ENCODE peak calls at places on chromosomes 3 and 15, in eight cellular contexts. Z is suprapubic skin, M is neural progenitor cell, P is left ventricle myocardium inferior, Y is aorta, B is right cardiac atrium, E is uterus, O is PC-3. V is an unnamed sample.

GRCh38 chr15:74201656-74202420 is 749 bp downstream of the STRA6 start:
- DNase-seq in Z (no peak), M (no peak), P (no peak), Y (no peak), B (peak; percentile 30), E (no peak), O (peak; percentile 53), V (no peak)

GRCh38 chr3:125461896-125462295 is 58.1 kb downstream of the SNX4 start:
- DNase-seq in Z (no peak), M (no peak), P (no peak), Y (no peak), B (no peak), E (no peak), O (no peak), V (no peak)

GRCh38 chr3:171791695-171792082 is 18.6 kb downstream of the PLD1 start:
- DNase-seq in Z (no peak), M (no peak), P (no peak), Y (no peak), B (peak; percentile 53), E (no peak), O (peak; percentile 75), V (peak; percentile 36)

GRCh38 chr3:160225181-160226025 is at the start of gene C3orf80:
- DNase-seq in Z (no peak), M (peak; percentile 85), P (peak; percentile 36), Y (peak; percentile 83), B (peak; percentile 86), E (peak; percentile 53), O (peak; percentile 52), V (peak; percentile 13)

GRCh38 chr3:41986566-41986965 is 24.7 kb upstream of the ULK4 start:
- DNase-seq in Z (no peak), M (no peak), P (no peak), Y (no peak), B (no peak), E (no peak), O (no peak), V (no peak)

GRCh38 chr3:176352716-176353334 is 844.5 kb downstream of the TBL1XR1 start:
- DNase-seq in Z (no peak), M (no peak), P (no peak), Y (no peak), B (no peak), E (no peak), O (no peak), V (no peak)

GRCh38 chr3:198113219-198114053 is 153.4 kb downstream of the LMLN start:
- DNase-seq in Z (no peak), M (peak; percentile 72), P (no peak), Y (peak; percentile 72), B (peak; percentile 64), E (no peak), O (no peak), V (no peak)

GRCh38 chr15:63466378-63467192 is 37.8 kb upstream of the USP3 start:
- DNase-seq in Z (no peak), M (peak; percentile 80), P (no peak), Y (no peak), B (no peak), E (no peak), O (peak; percentile 72), V (peak; percentile 72)

GRCh38 chr3:120622870-120623718 is 27.0 kb downstream of the NDUFB4 start:
- DNase-seq in Z (no peak), M (peak; percentile 52), P (no peak), Y (no peak), B (no peak), E (no peak), O (peak; percentile 98), V (peak; percentile 33)

GRCh38 chr3:175410251-175410650 is 551.1 kb downstream of the NAALADL2 start:
- DNase-seq in Z (no peak), M (no peak), P (no peak), Y (no peak), B (no peak), E (no peak), O (peak; percentile 20), V (no peak)

GRCh38 chr3:152611905-152612304 is 223.0 kb upstream of the P2RY1 start:
- DNase-seq in Z (no peak), M (no peak), P (no peak), Y (no peak), B (no peak), E (no peak), O (no peak), V (no peak)

GRCh38 chr3:31958721-31959152 is 22.3 kb downstream of the OSBPL10 start:
- DNase-seq in Z (no peak), M (no peak), P (no peak), Y (no peak), B (peak; percentile 54), E (no peak), O (peak; percentile 35), V (no peak)

GRCh38 chr3:31960793-31961431 is 20.1 kb downstream of the OSBPL10 start:
- DNase-seq in Z (no peak), M (no peak), P (no peak), Y (no peak), B (no peak), E (no peak), O (peak; percentile 84), V (no peak)

GRCh38 chr3:31966978-31967592 is 14.0 kb downstream of the OSBPL10 start:
- DNase-seq in Z (no peak), M (no peak), P (no peak), Y (no peak), B (no peak), E (no peak), O (no peak), V (no peak)

GRCh38 chr3:31959951-31960792 is 20.9 kb downstream of the OSBPL10 start:
- DNase-seq in Z (no peak), M (peak; percentile 34), P (no peak), Y (no peak), B (no peak), E (no peak), O (no peak), V (no peak)

DNA sequence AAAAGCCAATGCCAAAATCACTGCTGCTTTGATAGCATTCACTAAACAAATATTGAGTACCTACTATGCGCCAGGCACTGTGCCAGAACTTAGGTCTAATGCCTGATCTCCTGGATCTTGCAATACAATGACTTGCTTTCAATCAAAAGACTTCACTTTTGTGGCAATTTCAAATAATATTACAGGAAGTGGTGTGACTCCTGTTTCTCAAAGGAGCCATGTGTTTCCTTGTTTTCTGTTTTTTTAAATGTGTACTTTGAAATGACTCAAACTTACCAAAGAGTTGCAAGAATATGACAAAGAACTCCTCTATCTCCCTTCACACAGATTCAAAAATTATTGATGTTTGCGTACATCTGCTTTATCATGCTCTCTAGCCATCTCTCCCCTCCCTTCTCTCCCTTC is 18.3 kb downstream of the OSBPL10 start:
- DNase-seq in Z (no peak), M (no peak), P (no peak), Y (no peak), B (no peak), E (no peak), O (peak; percentile 87), V (no peak)
- H3K4me1 ChIP-seq in Z (peaks cover 34% of the 10 kb centered on the region), M (peaks cover 32% of the 10 kb centered on the region), P (peaks cover 42% of the 10 kb centered on the region), Y (peaks cover 6% of the 10 kb centered on the region), B (peaks cover 3% of the 10 kb centered on the region), E (peaks cover 6% of the 10 kb centered on the region), O (peaks cover 61% of the 10 kb centered on the region), V (no peaks in the 10 kb centered on the region)

DNA sequence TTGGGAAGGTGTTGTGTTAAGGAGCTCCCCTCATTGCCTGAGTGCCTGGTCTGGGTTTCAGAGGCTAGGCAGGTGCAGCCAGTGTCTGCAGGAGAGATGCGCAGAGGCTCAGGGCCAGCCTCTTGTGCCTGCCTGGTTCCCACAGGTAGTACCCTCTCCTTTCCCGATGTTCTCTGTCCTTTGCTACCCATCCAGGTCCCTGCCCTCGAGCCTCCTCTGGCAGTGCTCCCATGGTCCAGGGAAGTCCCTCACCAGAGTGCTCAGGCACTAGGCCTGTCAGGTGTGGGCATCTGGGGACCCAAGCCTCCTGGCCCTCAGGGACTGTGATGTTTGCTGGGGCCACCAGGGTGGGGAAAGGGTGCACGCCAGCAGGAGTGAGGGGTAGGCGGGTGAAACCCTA is 5.0 kb downstream of the TRPM1 start:
- DNase-seq in Z (no peak), M (no peak), P (no peak), Y (no peak), B (no peak), E (no peak), O (no peak), V (no peak)
- H3K27me3 ChIP-seq in Z (no peaks in the 10 kb centered on the region), M (peaks cover 9% of the 10 kb centered on the region), P (peaks cover 12% of the 10 kb centered on the region), Y (no peaks in the 10 kb centered on the region), B (no peaks in the 10 kb centered on the region), E (no peaks in the 10 kb centered on the region), O (peaks cover 19% of the 10 kb centered on the region), V (no peaks in the 10 kb centered on the region)

GRCh38 chr15:98722209-98722608 is 73.9 kb downstream of the IGF1R start:
- DNase-seq in Z (no peak), M (no peak), P (no peak), Y (no peak), B (no peak), E (no peak), O (no peak), V (no peak)
- H3K4me1 ChIP-seq in Z (peaks cover 28% of the 10 kb centered on the region), M (peaks cover 29% of the 10 kb centered on the region), P (peaks cover 100% of the 10 kb centered on the region), Y (peaks cover 11% of the 10 kb centered on the region), B (peaks cover 30% of the 10 kb centered on the region), E (no peaks in the 10 kb centered on the region), O (peaks cover 14% of the 10 kb centered on the region), V (peaks cover 39% of the 10 kb centered on the region)

GRCh38 chr15:89554247-89554646 is 21.0 kb upstream of the TICRR start:
- DNase-seq in Z (no peak), M (no peak), P (no peak), Y (no peak), B (no peak), E (no peak), O (no peak), V (no peak)

GRCh38 chr15:89555768-89556167 is 19.5 kb upstream of the TICRR start:
- DNase-seq in Z (no peak), M (no peak), P (no peak), Y (no peak), B (no peak), E (no peak), O (no peak), V (no peak)

GRCh38 chr15:89551502-89551901 is 23.8 kb upstream of the TICRR start:
- DNase-seq in Z (no peak), M (no peak), P (no peak), Y (no peak), B (no peak), E (no peak), O (peak; percentile 45), V (no peak)

GRCh38 chr15:89556413-89557262 is 18.6 kb upstream of the TICRR start:
- DNase-seq in Z (no peak), M (peak; percentile 85), P (no peak), Y (no peak), B (no peak), E (no peak), O (peak; percentile 91), V (peak; percentile 81)

GRCh38 chr15:89553632-89554031 is 21.6 kb upstream of the TICRR start:
- DNase-seq in Z (no peak), M (no peak), P (no peak), Y (no peak), B (no peak), E (no peak), O (no peak), V (no peak)
- H3K27me3 ChIP-seq in Z (peaks cover 3% of the 10 kb centered on the region), M (no peaks in the 10 kb centered on the region), P (peaks cover 54% of the 10 kb centered on the region), Y (no peaks in the 10 kb centered on the region), B (no peaks in the 10 kb centered on the region), E (no peaks in the 10 kb centered on the region), O (no peaks in the 10 kb centered on the region), V (no peaks in the 10 kb centered on the region)

DNA sequence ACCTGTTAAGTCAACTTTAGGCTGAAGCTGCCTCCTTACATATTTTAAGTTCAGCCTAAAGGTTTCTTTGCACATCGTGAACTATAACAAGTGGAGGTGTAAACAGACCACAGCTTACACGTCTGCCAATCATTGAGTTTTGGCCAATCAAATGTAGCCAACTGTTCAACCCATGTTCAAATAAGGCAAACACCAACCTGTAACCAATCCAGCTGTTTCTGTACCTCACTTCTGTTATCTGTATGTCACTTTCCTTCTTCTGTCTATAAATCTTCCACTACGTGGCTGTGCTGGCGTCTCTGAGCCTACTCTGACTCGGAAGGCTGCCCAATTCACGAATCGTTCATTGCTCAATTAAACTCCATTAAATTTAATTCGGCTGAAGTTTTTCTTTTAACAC is 356.0 kb downstream of the TBC1D5 start:
- DNase-seq in Z (no peak), M (no peak), P (no peak), Y (no peak), B (no peak), E (no peak), O (no peak), V (no peak)
- H3K4me1 ChIP-seq in Z (no peaks in the 10 kb centered on the region), M (no peaks in the 10 kb centered on the region), P (no peaks in the 10 kb centered on the region), Y (peaks cover 2% of the 10 kb centered on the region), B (no peaks in the 10 kb centered on the region), E (no peaks in the 10 kb centered on the region), O (no peaks in the 10 kb centered on the region), V (no peaks in the 10 kb centered on the region)

V was measured in SJCRH30.